ENCODE peak calls at places on chromosome 16, in seven cellular contexts. One of them, this sample, is unnamed.

GRCh38 chr16:65010136-65010535 is 111.7 kb downstream of the CDH11 start:
- DNase-seq in right lobe of liver: no peak
- DNase-seq in WERI-Rb-1: no peak
- DNase-seq in CD4-positive, CD25-positive, alpha-beta regulatory T cell: no peak
- DNase-seq in ovary: no peak
- DNase-seq in tibial artery: no peak
- DNase-seq in heart left ventricle: no peak
- DNase-seq in this sample: no peak

GRCh38 chr16:84950906-84951305 is 60.4 kb downstream of the ZDHHC7 start:
- DNase-seq in right lobe of liver: no peak
- DNase-seq in WERI-Rb-1: peak; percentile 22
- DNase-seq in CD4-positive, CD25-positive, alpha-beta regulatory T cell: peak; percentile 48
- DNase-seq in ovary: no peak
- DNase-seq in tibial artery: no peak
- DNase-seq in heart left ventricle: no peak
- DNase-seq in this sample: no peak

GRCh38 chr16:79110242-79110641 is 490.3 kb downstream of the MAF start:
- DNase-seq in right lobe of liver: no peak
- DNase-seq in WERI-Rb-1: no peak
- DNase-seq in CD4-positive, CD25-positive, alpha-beta regulatory T cell: no peak
- DNase-seq in ovary: peak; percentile 51
- DNase-seq in tibial artery: no peak
- DNase-seq in heart left ventricle: no peak
- DNase-seq in this sample: no peak

GRCh38 chr16:89572042-89572441 is 3.5 kb upstream of the CPNE7 start:
- DNase-seq in right lobe of liver: no peak
- DNase-seq in WERI-Rb-1: no peak
- DNase-seq in CD4-positive, CD25-positive, alpha-beta regulatory T cell: no peak
- DNase-seq in ovary: no peak
- DNase-seq in tibial artery: no peak
- DNase-seq in heart left ventricle: no peak
- DNase-seq in this sample: no peak

GRCh38 chr16:14007460-14007859 is 63.7 kb upstream of the MRTFB start:
- DNase-seq in right lobe of liver: no peak
- DNase-seq in WERI-Rb-1: no peak
- DNase-seq in CD4-positive, CD25-positive, alpha-beta regulatory T cell: peak; percentile 34
- DNase-seq in ovary: no peak
- DNase-seq in tibial artery: no peak
- DNase-seq in heart left ventricle: no peak
- DNase-seq in this sample: no peak

GRCh38 chr16:51762081-51762995 is 611.3 kb upstream of the SALL1 start:
- DNase-seq in right lobe of liver: peak; percentile 84
- DNase-seq in WERI-Rb-1: peak; percentile 86
- DNase-seq in CD4-positive, CD25-positive, alpha-beta regulatory T cell: peak; percentile 42
- DNase-seq in ovary: peak; percentile 90
- DNase-seq in tibial artery: peak; percentile 37
- DNase-seq in heart left ventricle: peak; percentile 80
- DNase-seq in this sample: no peak

GRCh38 chr16:23384878-23385277 is 68.1 kb downstream of the COG7 start:
- DNase-seq in right lobe of liver: peak; percentile 24
- DNase-seq in WERI-Rb-1: no peak
- DNase-seq in CD4-positive, CD25-positive, alpha-beta regulatory T cell: no peak
- DNase-seq in ovary: no peak
- DNase-seq in tibial artery: no peak
- DNase-seq in heart left ventricle: no peak
- DNase-seq in this sample: peak; percentile 67

GRCh38 chr16:87317766-87318121 is 552 bp upstream of the C16orf95 start:
- DNase-seq in right lobe of liver: peak; percentile 65
- DNase-seq in WERI-Rb-1: no peak
- DNase-seq in CD4-positive, CD25-positive, alpha-beta regulatory T cell: peak; percentile 75
- DNase-seq in ovary: peak; percentile 78
- DNase-seq in tibial artery: peak; percentile 37
- DNase-seq in heart left ventricle: peak; percentile 54
- DNase-seq in this sample: no peak

GRCh38 chr16:30355954-30356308 is 823 bp upstream of the CD2BP2 start:
- DNase-seq in right lobe of liver: no peak
- DNase-seq in WERI-Rb-1: no peak
- DNase-seq in CD4-positive, CD25-positive, alpha-beta regulatory T cell: no peak
- DNase-seq in ovary: no peak
- DNase-seq in tibial artery: no peak
- DNase-seq in heart left ventricle: no peak
- DNase-seq in this sample: no peak

GRCh38 chr16:23557779-23558330 is 328 bp downstream of the UBFD1 start:
- DNase-seq in right lobe of liver: no peak
- DNase-seq in WERI-Rb-1: peak; percentile 16
- DNase-seq in CD4-positive, CD25-positive, alpha-beta regulatory T cell: peak; percentile 20
- DNase-seq in ovary: no peak
- DNase-seq in tibial artery: peak; percentile 21
- DNase-seq in heart left ventricle: no peak
- DNase-seq in this sample: no peak

GRCh38 chr16:67872631-67873434 is at the start of gene EDC4:
- DNase-seq in right lobe of liver: peak; percentile 91
- DNase-seq in WERI-Rb-1: peak; percentile 88
- DNase-seq in CD4-positive, CD25-positive, alpha-beta regulatory T cell: peak; percentile 90
- DNase-seq in ovary: peak; percentile 88
- DNase-seq in tibial artery: peak; percentile 82
- DNase-seq in heart left ventricle: peak; percentile 93
- DNase-seq in this sample: no peak

GRCh38 chr16:11806721-11807120 is 9.7 kb upstream of the ZC3H7A start:
- DNase-seq in right lobe of liver: peak; percentile 14
- DNase-seq in WERI-Rb-1: no peak
- DNase-seq in CD4-positive, CD25-positive, alpha-beta regulatory T cell: no peak
- DNase-seq in ovary: no peak
- DNase-seq in tibial artery: no peak
- DNase-seq in heart left ventricle: no peak
- DNase-seq in this sample: no peak

GRCh38 chr16:9495824-9496223 is 404.4 kb downstream of the HAPSTR1 start:
- DNase-seq in right lobe of liver: no peak
- DNase-seq in WERI-Rb-1: no peak
- DNase-seq in CD4-positive, CD25-positive, alpha-beta regulatory T cell: no peak
- DNase-seq in ovary: no peak
- DNase-seq in tibial artery: no peak
- DNase-seq in heart left ventricle: no peak
- DNase-seq in this sample: no peak

GRCh38 chr16:84841787-84842300 is 22.1 kb downstream of the CRISPLD2 start:
- DNase-seq in right lobe of liver: no peak
- DNase-seq in WERI-Rb-1: no peak
- DNase-seq in CD4-positive, CD25-positive, alpha-beta regulatory T cell: no peak
- DNase-seq in ovary: no peak
- DNase-seq in tibial artery: no peak
- DNase-seq in heart left ventricle: peak; percentile 51
- DNase-seq in this sample: no peak

GRCh38 chr16:88455610-88456355 is 2.7 kb downstream of the ZFPM1 start:
- DNase-seq in right lobe of liver: no peak
- DNase-seq in WERI-Rb-1: peak; percentile 42
- DNase-seq in CD4-positive, CD25-positive, alpha-beta regulatory T cell: peak; percentile 81
- DNase-seq in ovary: peak; percentile 53
- DNase-seq in tibial artery: no peak
- DNase-seq in heart left ventricle: no peak
- DNase-seq in this sample: no peak

GRCh38 chr16:57845115-57845514 is 42.8 kb upstream of the KIFC3 start:
- DNase-seq in right lobe of liver: no peak
- DNase-seq in WERI-Rb-1: peak; percentile 16
- DNase-seq in CD4-positive, CD25-positive, alpha-beta regulatory T cell: no peak
- DNase-seq in ovary: no peak
- DNase-seq in tibial artery: no peak
- DNase-seq in heart left ventricle: no peak
- DNase-seq in this sample: no peak

GRCh38 chr16:57846078-57846697 is 43.9 kb upstream of the KIFC3 start:
- DNase-seq in right lobe of liver: no peak
- DNase-seq in WERI-Rb-1: peak; percentile 82
- DNase-seq in CD4-positive, CD25-positive, alpha-beta regulatory T cell: no peak
- DNase-seq in ovary: peak; percentile 61
- DNase-seq in tibial artery: no peak
- DNase-seq in heart left ventricle: no peak
- DNase-seq in this sample: no peak

GRCh38 chr16:57842606-57843005 is 40.3 kb upstream of the KIFC3 start:
- DNase-seq in right lobe of liver: no peak
- DNase-seq in WERI-Rb-1: no peak
- DNase-seq in CD4-positive, CD25-positive, alpha-beta regulatory T cell: no peak
- DNase-seq in ovary: no peak
- DNase-seq in tibial artery: no peak
- DNase-seq in heart left ventricle: no peak
- DNase-seq in this sample: no peak

GRCh38 chr16:57843400-57843799 is 41.1 kb upstream of the KIFC3 start:
- DNase-seq in right lobe of liver: no peak
- DNase-seq in WERI-Rb-1: no peak
- DNase-seq in CD4-positive, CD25-positive, alpha-beta regulatory T cell: no peak
- DNase-seq in ovary: no peak
- DNase-seq in tibial artery: no peak
- DNase-seq in heart left ventricle: no peak
- DNase-seq in this sample: no peak

DNA sequence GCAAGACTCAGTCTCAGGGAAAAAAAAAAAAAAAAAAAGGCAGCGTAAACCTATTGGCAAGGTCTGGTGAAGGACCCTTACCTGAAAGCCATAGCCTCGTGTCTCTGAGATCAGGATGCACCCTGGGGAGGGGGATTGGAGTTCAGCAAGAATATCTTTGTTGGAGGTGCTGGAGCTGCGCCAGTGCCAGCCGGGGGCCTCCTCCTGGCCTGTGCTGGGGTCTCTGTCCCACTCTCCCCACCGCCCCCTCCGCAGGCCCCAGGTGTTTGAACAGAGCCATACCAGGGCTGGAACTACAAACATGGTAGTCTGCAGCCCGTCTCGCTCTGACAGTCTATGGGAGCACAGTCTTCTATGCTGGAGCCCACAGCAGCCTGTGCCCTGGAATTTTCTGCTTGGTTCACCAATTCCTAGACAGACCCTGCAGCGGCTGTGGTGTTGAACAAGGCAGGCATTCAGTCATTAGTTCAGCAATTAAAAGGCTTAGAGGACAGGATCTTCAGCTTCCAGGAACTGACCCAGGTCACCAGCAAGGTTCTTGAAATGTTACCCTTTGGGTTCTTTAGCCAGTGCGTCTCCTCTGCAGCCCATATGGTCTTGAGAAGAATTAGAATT is 42.2 kb upstream of the KIFC3 start:
- DNase-seq in right lobe of liver: no peak
- DNase-seq in WERI-Rb-1: no peak
- DNase-seq in CD4-positive, CD25-positive, alpha-beta regulatory T cell: no peak
- DNase-seq in ovary: no peak
- DNase-seq in tibial artery: no peak
- DNase-seq in heart left ventricle: no peak
- DNase-seq in this sample: no peak
- H3K27ac ChIP-seq in right lobe of liver: no peak overlapping the region
- H3K27ac ChIP-seq in WERI-Rb-1: no peak overlapping the region
- H3K27ac ChIP-seq in CD4-positive, CD25-positive, alpha-beta regulatory T cell: no peak overlapping the region
- H3K27ac ChIP-seq in ovary: no peak overlapping the region
- H3K27ac ChIP-seq in tibial artery: no peak overlapping the region
- H3K27ac ChIP-seq in heart left ventricle: no peak overlapping the region
- H3K27ac ChIP-seq in this sample: no peak overlapping the region

GRCh38 chr16:54342001-54342776 is 55.6 kb upstream of the IRX3 start:
- DNase-seq in right lobe of liver: no peak
- DNase-seq in WERI-Rb-1: no peak
- DNase-seq in CD4-positive, CD25-positive, alpha-beta regulatory T cell: no peak
- DNase-seq in ovary: no peak
- DNase-seq in tibial artery: no peak
- DNase-seq in heart left ventricle: no peak
- DNase-seq in this sample: no peak

GRCh38 chr16:54340531-54340930 is 53.9 kb upstream of the IRX3 start:
- DNase-seq in right lobe of liver: no peak
- DNase-seq in WERI-Rb-1: no peak
- DNase-seq in CD4-positive, CD25-positive, alpha-beta regulatory T cell: no peak
- DNase-seq in ovary: no peak
- DNase-seq in tibial artery: no peak
- DNase-seq in heart left ventricle: no peak
- DNase-seq in this sample: no peak

GRCh38 chr16:54346046-54346445 is 59.5 kb upstream of the IRX3 start:
- DNase-seq in right lobe of liver: no peak
- DNase-seq in WERI-Rb-1: no peak
- DNase-seq in CD4-positive, CD25-positive, alpha-beta regulatory T cell: no peak
- DNase-seq in ovary: no peak
- DNase-seq in tibial artery: no peak
- DNase-seq in heart left ventricle: no peak
- DNase-seq in this sample: no peak

GRCh38 chr16:54345231-54345630 is 58.6 kb upstream of the IRX3 start:
- DNase-seq in right lobe of liver: no peak
- DNase-seq in WERI-Rb-1: no peak
- DNase-seq in CD4-positive, CD25-positive, alpha-beta regulatory T cell: no peak
- DNase-seq in ovary: no peak
- DNase-seq in tibial artery: no peak
- DNase-seq in heart left ventricle: no peak
- DNase-seq in this sample: no peak

GRCh38 chr16:54342966-54343365 is 56.4 kb upstream of the IRX3 start:
- DNase-seq in right lobe of liver: no peak
- DNase-seq in WERI-Rb-1: no peak
- DNase-seq in CD4-positive, CD25-positive, alpha-beta regulatory T cell: no peak
- DNase-seq in ovary: no peak
- DNase-seq in tibial artery: no peak
- DNase-seq in heart left ventricle: no peak
- DNase-seq in this sample: no peak
- H3K27ac ChIP-seq in right lobe of liver: no peak overlapping the region
- H3K27ac ChIP-seq in WERI-Rb-1: no peak overlapping the region
- H3K27ac ChIP-seq in CD4-positive, CD25-positive, alpha-beta regulatory T cell: no peak overlapping the region
- H3K27ac ChIP-seq in ovary: no peak overlapping the region
- H3K27ac ChIP-seq in tibial artery: no peak overlapping the region
- H3K27ac ChIP-seq in heart left ventricle: no peak overlapping the region
- H3K27ac ChIP-seq in this sample: peak overlapping the region; percentile 82

GRCh38 chr16:12944300-12944699 is 42.9 kb downstream of the SHISA9 start:
- DNase-seq in right lobe of liver: no peak
- DNase-seq in WERI-Rb-1: no peak
- DNase-seq in CD4-positive, CD25-positive, alpha-beta regulatory T cell: no peak
- DNase-seq in ovary: no peak
- DNase-seq in tibial artery: no peak
- DNase-seq in heart left ventricle: no peak
- DNase-seq in this sample: no peak
- H3K27ac ChIP-seq in right lobe of liver: no peak overlapping the region
- H3K27ac ChIP-seq in WERI-Rb-1: no peak overlapping the region
- H3K27ac ChIP-seq in CD4-positive, CD25-positive, alpha-beta regulatory T cell: no peak overlapping the region
- H3K27ac ChIP-seq in ovary: no peak overlapping the region
- H3K27ac ChIP-seq in tibial artery: no peak overlapping the region
- H3K27ac ChIP-seq in heart left ventricle: no peak overlapping the region
- H3K27ac ChIP-seq in this sample: no peak overlapping the region

DNA sequence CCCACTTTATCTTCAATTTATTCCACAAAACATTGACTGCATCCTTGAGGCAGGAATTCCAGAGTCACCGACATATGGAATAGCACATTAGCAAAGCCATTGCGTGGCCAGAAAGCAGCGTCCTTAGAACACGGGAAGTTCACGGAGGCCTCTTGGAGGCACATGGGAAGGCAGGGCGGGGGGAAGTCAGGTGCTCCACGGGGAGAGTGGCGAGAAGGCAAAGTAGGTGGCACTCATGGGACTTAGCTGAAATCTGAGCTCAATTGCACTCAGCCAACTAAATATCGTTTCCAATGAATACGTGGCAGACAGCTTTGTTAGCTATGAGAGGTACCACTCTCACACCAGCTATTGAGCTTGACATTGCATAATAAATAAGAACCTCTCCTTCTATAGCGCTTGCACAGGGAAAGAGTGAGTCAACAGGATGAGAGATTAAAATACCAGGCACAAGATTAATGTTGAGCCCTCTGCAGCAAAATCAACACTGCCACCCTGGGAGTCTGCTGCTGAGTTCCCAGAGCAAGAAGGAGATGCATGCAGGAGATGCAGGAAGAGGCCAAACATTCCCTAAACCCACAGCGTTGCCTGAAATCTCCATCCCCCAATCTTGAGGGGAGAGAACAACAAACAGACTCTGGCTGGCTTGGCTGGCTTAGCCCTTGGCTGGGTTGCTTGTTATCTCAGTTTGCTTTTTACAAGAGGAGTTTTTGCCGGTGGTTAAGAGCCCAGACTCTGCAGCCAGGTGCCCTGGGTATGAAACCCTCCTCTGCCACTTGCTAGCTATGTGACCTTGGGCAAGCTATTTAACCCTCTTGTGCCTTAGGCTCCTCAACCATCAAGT is 28.8 kb downstream of the ABCC12 start:
- DNase-seq in right lobe of liver: no peak
- DNase-seq in WERI-Rb-1: no peak
- DNase-seq in CD4-positive, CD25-positive, alpha-beta regulatory T cell: no peak
- DNase-seq in ovary: no peak
- DNase-seq in tibial artery: no peak
- DNase-seq in heart left ventricle: no peak
- DNase-seq in this sample: peak; percentile 68
- H3K27ac ChIP-seq in right lobe of liver: no peak overlapping the region
- H3K27ac ChIP-seq in WERI-Rb-1: no peak overlapping the region
- H3K27ac ChIP-seq in CD4-positive, CD25-positive, alpha-beta regulatory T cell: no peak overlapping the region
- H3K27ac ChIP-seq in ovary: no peak overlapping the region
- H3K27ac ChIP-seq in tibial artery: no peak overlapping the region
- H3K27ac ChIP-seq in heart left ventricle: peak overlapping the region; percentile 52
- H3K27ac ChIP-seq in this sample: peak overlapping the region; percentile 4